ENCODE peak calls at places on chromosomes 7 and 10, in six cellular contexts. One of them, this sample, is unnamed.

GRCh38 chr10:58517071-58517470 is 4.4 kb downstream of the BICC1 start:
- DNase-seq in progenitor cell of endocrine pancreas: no peak
- DNase-seq in EL: peak; percentile 39
- DNase-seq in substantia nigra: no peak
- DNase-seq in NCI-H1105 treated with DMSO at 0.1 percent for 48 hours: no peak
- DNase-seq in CD8-positive, alpha-beta T cell: no peak
- DNase-seq in this sample: no peak

GRCh38 chr10:61942997-61943457 is 41.5 kb downstream of the ARID5B start:
- DNase-seq in progenitor cell of endocrine pancreas: no peak
- DNase-seq in EL: peak; percentile 55
- DNase-seq in substantia nigra: no peak
- DNase-seq in NCI-H1105 treated with DMSO at 0.1 percent for 48 hours: no peak
- DNase-seq in CD8-positive, alpha-beta T cell: no peak
- DNase-seq in this sample: no peak

GRCh38 chr10:20616918-20617801 is 280.0 kb downstream of the NEBL start:
- DNase-seq in progenitor cell of endocrine pancreas: no peak
- DNase-seq in EL: no peak
- DNase-seq in substantia nigra: no peak
- DNase-seq in NCI-H1105 treated with DMSO at 0.1 percent for 48 hours: no peak
- DNase-seq in CD8-positive, alpha-beta T cell: no peak
- DNase-seq in this sample: no peak

GRCh38 chr10:102815790-102816549 is 21.2 kb downstream of the CYP17A1 start:
- DNase-seq in progenitor cell of endocrine pancreas: no peak
- DNase-seq in EL: peak; percentile 75
- DNase-seq in substantia nigra: peak; percentile 49
- DNase-seq in NCI-H1105 treated with DMSO at 0.1 percent for 48 hours: no peak
- DNase-seq in CD8-positive, alpha-beta T cell: no peak
- DNase-seq in this sample: no peak

GRCh38 chr10:101601541-101601940 is 13.4 kb downstream of the DPCD start:
- DNase-seq in progenitor cell of endocrine pancreas: no peak
- DNase-seq in EL: no peak
- DNase-seq in substantia nigra: no peak
- DNase-seq in NCI-H1105 treated with DMSO at 0.1 percent for 48 hours: peak; percentile 12
- DNase-seq in CD8-positive, alpha-beta T cell: no peak
- DNase-seq in this sample: no peak

GRCh38 chr7:151632750-151633515 is 113.2 kb upstream of the RHEB start:
- DNase-seq in progenitor cell of endocrine pancreas: peak; percentile 20
- DNase-seq in EL: peak; percentile 6
- DNase-seq in substantia nigra: no peak
- DNase-seq in NCI-H1105 treated with DMSO at 0.1 percent for 48 hours: no peak
- DNase-seq in CD8-positive, alpha-beta T cell: peak; percentile 57
- DNase-seq in this sample: no peak

GRCh38 chr7:21338728-21339164 is 89.1 kb upstream of the SP4 start:
- DNase-seq in progenitor cell of endocrine pancreas: no peak
- DNase-seq in EL: no peak
- DNase-seq in substantia nigra: no peak
- DNase-seq in NCI-H1105 treated with DMSO at 0.1 percent for 48 hours: no peak
- DNase-seq in CD8-positive, alpha-beta T cell: peak; percentile 46
- DNase-seq in this sample: no peak

GRCh38 chr10:52775132-52775647 is 2.6 kb upstream of the MBL2 start:
- DNase-seq in progenitor cell of endocrine pancreas: no peak
- DNase-seq in EL: no peak
- DNase-seq in substantia nigra: no peak
- DNase-seq in NCI-H1105 treated with DMSO at 0.1 percent for 48 hours: no peak
- DNase-seq in CD8-positive, alpha-beta T cell: no peak
- DNase-seq in this sample: no peak

This sample was measured in D721Med.